ENCODE peak calls at places on chromosome 14, in six cellular contexts. T is breast epithelium; E is dorsolateral prefrontal cortex; K is CD8-positive, alpha-beta T cell; G is brain microvascular endothelial cell; A is spleen. X is an unnamed sample.
A peak's percentile ranks its signal among the peaks of the same experiment; 100 is the strongest.

GRCh38 chr14:33948143-33948962 is 2.5 kb downstream of the EGLN3 start:
- DNase-seq in T (no peak), E (no peak), K (no peak), G (no peak), A (no peak), X (no peak)

GRCh38 chr14:59394268-59394667 is 70.9 kb downstream of the GPR135 start:
- DNase-seq in T (no peak), E (no peak), K (no peak), G (no peak), A (no peak), X (no peak)

GRCh38 chr14:27739657-27740156 is 1026.9 kb upstream of the FOXG1 start:
- DNase-seq in T (no peak), E (no peak), K (no peak), G (no peak), A (no peak), X (no peak)

GRCh38 chr14:66752109-66752508 is 244.2 kb downstream of the GPHN start:
- DNase-seq in T (no peak), E (no peak), K (no peak), G (no peak), A (no peak), X (no peak)

GRCh38 chr14:102474934-102475333 is 34.6 kb downstream of the ANKRD9 start:
- DNase-seq in T (no peak), E (peak; percentile 65), K (no peak), G (no peak), A (peak; percentile 18), X (no peak)

GRCh38 chr14:100810861-100811461 is 15.0 kb upstream of the MEG3 start:
- DNase-seq in T (no peak), E (no peak), K (no peak), G (no peak), A (no peak), X (no peak)

GRCh38 chr14:29529418-29529817 is 398.2 kb downstream of the PRKD1 start:
- DNase-seq in T (no peak), E (no peak), K (no peak), G (no peak), A (no peak), X (no peak)

GRCh38 chr14:71594828-71595227 is 337.4 kb upstream of the RGS6 start:
- DNase-seq in T (no peak), E (no peak), K (no peak), G (no peak), A (no peak), X (no peak)

GRCh38 chr14:105045710-105046326 is 19.4 kb downstream of the GPR132 start:
- DNase-seq in T (peak; percentile 71), E (peak; percentile 64), K (peak; percentile 86), G (peak; percentile 64), A (peak; percentile 99), X (peak; percentile 95)

GRCh38 chr14:65277580-65278270 is 134.8 kb upstream of the FUT8 start:
- DNase-seq in T (no peak), E (no peak), K (no peak), G (no peak), A (no peak), X (no peak)

GRCh38 chr14:53954551-53955233 is 1.9 kb downstream of the BMP4 start:
- DNase-seq in T (no peak), E (no peak), K (no peak), G (peak; percentile 10), A (peak; percentile 69), X (no peak)

GRCh38 chr14:28756896-28757570 is 9.6 kb upstream of the FOXG1 start:
- DNase-seq in T (no peak), E (no peak), K (no peak), G (peak; percentile 14), A (no peak), X (no peak)

GRCh38 chr14:90968025-90968424 is 92.4 kb downstream of the RPS6KA5 start:
- DNase-seq in T (no peak), E (no peak), K (no peak), G (peak; percentile 12), A (no peak), X (no peak)

GRCh38 chr14:89921896-89922548 is 32.5 kb downstream of the EFCAB11 start:
- DNase-seq in T (no peak), E (no peak), K (no peak), G (peak; percentile 97), A (no peak), X (no peak)

GRCh38 chr14:99602054-99602787 is 1.8 kb downstream of the CCDC85C start:
- DNase-seq in T (no peak), E (no peak), K (no peak), G (no peak), A (no peak), X (peak; percentile 73)

GRCh38 chr14:64704145-64704742 is at the start of gene PLEKHG3:
- DNase-seq in T (peak; percentile 58), E (peak; percentile 74), K (no peak), G (peak; percentile 61), A (peak; percentile 90), X (peak; percentile 92)

DNA sequence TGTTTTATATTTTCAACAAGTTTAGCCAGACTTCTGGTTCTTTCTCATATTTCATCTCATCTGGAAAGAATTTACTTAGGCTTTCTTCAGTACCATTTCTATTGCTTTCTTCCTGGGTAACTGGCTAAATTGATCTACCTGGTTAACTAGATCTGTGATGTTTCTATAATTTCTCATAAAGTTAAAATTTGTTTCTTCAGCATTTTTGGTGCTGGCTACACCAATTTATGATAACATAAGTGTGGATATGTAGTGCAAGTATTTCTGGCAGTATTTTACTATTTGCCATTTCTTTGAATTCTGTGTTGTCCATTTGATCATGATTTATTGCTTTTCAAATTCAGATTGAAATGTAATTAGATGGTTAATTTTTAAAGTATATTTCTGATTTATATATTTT is 25.9 kb downstream of the ARHGAP5 start:
- DNase-seq in T (no peak), E (no peak), K (no peak), G (no peak), A (no peak), X (no peak)
- H3K27ac ChIP-seq in T (no peak overlapping the region), E (no peak overlapping the region), K (no peak overlapping the region), G (no peak overlapping the region), A (no peak overlapping the region), X (no peak overlapping the region)

GRCh38 chr14:69542311-69542710 is 32.4 kb downstream of the CCDC177 start:
- DNase-seq in T (no peak), E (no peak), K (no peak), G (no peak), A (no peak), X (no peak)

GRCh38 chr14:69553221-69553620 is 21.4 kb downstream of the CCDC177 start:
- DNase-seq in T (no peak), E (no peak), K (no peak), G (peak; percentile 51), A (no peak), X (no peak)

GRCh38 chr14:69548566-69548965 is 26.1 kb downstream of the CCDC177 start:
- DNase-seq in T (no peak), E (no peak), K (no peak), G (no peak), A (no peak), X (no peak)

GRCh38 chr14:69543341-69544249 is 31.1 kb downstream of the CCDC177 start:
- DNase-seq in T (peak; percentile 81), E (peak; percentile 35), K (no peak), G (peak; percentile 88), A (no peak), X (no peak)

GRCh38 chr14:69547701-69548348 is 26.8 kb downstream of the CCDC177 start:
- DNase-seq in T (no peak), E (no peak), K (no peak), G (peak; percentile 14), A (no peak), X (no peak)
- TF ChIP-seq CTCF in T (peak; percentile 45), E (peak; percentile 74), K (peak; percentile 39), G (peak; percentile 64), A (peak; percentile 16), X (peak; percentile 22)

DNA sequence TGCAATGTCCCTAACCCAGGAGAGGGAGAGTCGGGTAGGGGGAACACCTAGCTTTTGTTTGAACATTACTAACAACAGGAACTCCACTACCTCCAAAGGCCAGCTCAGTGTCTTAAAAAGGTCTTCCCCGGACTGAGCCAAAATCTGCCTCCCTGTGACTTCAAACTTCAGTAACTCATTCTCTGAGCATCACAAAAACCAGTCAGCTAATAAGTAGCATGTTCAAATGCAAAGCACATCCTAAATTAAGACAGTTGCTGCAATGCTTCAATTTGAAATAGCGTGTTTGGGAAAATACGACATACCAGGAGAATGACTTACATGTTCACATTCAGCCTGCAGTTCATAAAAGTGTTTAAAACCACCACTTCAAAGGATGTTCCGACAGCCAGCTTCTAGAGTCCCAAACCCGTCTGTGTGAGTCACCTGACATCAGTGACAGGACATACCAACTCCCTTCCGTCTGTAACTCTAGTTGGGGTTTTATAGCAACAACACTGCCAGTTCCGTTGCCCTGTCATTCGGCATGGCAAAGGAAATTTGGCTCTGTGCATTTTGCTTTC is 13.0 kb downstream of the ZFP36L1 start:
- DNase-seq in T (peak; percentile 18), E (no peak), K (no peak), G (peak; percentile 70), A (no peak), X (peak; percentile 14)
- H3K4me3 ChIP-seq in T (no peak overlapping the region), E (no peak overlapping the region), K (peak overlapping the region; percentile 29), G (no peak overlapping the region), A (no peak overlapping the region), X (no peak overlapping the region)

DNA sequence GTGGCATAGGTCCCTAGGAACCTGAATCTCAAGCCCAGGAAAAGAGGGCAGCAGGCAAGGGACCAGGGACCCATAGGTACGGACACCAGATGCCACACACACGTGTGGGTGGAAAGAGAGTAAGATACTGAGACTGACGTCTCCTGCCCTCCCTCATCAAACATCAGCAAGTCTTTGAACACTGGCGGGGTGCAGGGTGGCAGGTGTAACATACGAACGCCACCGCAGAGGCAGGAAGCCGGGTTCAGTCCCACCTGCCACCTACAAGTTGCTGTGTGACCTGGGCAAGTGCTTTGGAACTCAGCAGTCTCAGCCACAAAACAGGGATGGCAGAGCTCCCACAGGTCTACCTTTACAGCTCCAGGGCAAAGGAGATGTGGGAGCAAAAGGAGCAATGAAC is 11.1 kb downstream of the ACTN1 start:
- DNase-seq in T (no peak), E (no peak), K (peak; percentile 59), G (peak; percentile 0), A (peak; percentile 76), X (peak; percentile 35)
- H3K27ac ChIP-seq in T (peak overlapping the region; percentile 99), E (peak overlapping the region; percentile 78), K (peak overlapping the region; percentile 73), G (no peak overlapping the region), A (no peak overlapping the region), X (no peak overlapping the region)

DNA sequence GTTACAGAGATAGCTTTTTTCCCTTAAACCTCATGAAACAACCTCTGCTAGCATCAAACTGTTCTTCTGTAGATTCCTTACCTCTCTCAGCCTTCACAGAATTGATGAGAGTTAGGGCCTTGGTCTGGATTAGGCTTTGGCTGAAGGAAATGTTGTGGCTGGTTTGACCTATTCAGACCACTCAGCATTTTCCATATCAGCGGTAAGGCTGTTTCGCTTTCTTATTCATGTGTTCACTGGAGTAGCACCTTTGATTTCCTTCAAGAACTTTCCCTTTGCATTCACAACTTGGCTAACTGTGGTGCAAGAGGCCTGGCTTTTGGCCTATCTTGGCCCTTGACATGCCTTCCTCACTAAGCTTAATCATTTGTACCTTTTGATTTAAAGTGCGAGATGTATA is 50.7 kb upstream of the NRXN3 start:
- DNase-seq in T (no peak), E (no peak), K (no peak), G (no peak), A (no peak), X (no peak)
- TF ChIP-seq CTCF in T (no peak), E (no peak), K (no peak), G (no peak), A (no peak), X (no peak)